ENCODE peak calls at places on chromosomes 16 and 17, in seven cellular contexts. S is choroid plexus epithelial cell; U is A172; V is NCI-H2081; F is CD8-positive, alpha-beta T cell; N is Kasumi-1; H is stimulated activated CD8-positive, alpha-beta memory T cell treated with anti-CD3 and anti-CD28 coated beads, Interleukin-4, amount 100 ng/mL, for 1 hour. Y is an unnamed sample.

GRCh38 chr17:66982011-66982508 is 17.6 kb downstream of the CACNG4 start:
- DNase-seq in S (peak), U (peak), V (no peak), F (no peak), N (no peak), H (no peak), Y (no peak)

GRCh38 chr17:3845361-3845753 is 689 bp downstream of the NCBP3 start:
- DNase-seq in S (peak), U (peak), V (peak), F (no peak), N (no peak), H (no peak), Y (peak)

GRCh38 chr17:44968225-44969143 is at the start of gene C1QL1:
- DNase-seq in S (peak), U (peak), V (peak), F (peak), N (peak), H (peak), Y (peak)

GRCh38 chr17:81322271-81323082 is 27.4 kb upstream of the SLC38A10 start:
- DNase-seq in S (no peak), U (peak), V (no peak), F (no peak), N (peak), H (no peak), Y (no peak)

GRCh38 chr16:49859139-49859947 is 3.4 kb upstream of the ZNF423 start:
- DNase-seq in S (no peak), U (no peak), V (no peak), F (no peak), N (peak), H (no peak), Y (peak)

GRCh38 chr16:89142474-89143197 is 28.9 kb upstream of the CDH15 start:
- DNase-seq in S (no peak), U (no peak), V (no peak), F (no peak), N (no peak), H (no peak), Y (peak)

GRCh38 chr16:14172200-14172805 is 101.2 kb downstream of the MRTFB start:
- DNase-seq in S (peak), U (peak), V (no peak), F (no peak), N (no peak), H (no peak), Y (no peak)

GRCh38 chr16:81446318-81447275 is 2.0 kb downstream of the CMIP start:
- DNase-seq in S (no peak), U (no peak), V (peak), F (no peak), N (peak), H (no peak), Y (peak)